ENCODE peak calls at places on chromosomes 6 and 20, in nine cellular contexts. P, V, H, E, R, F, Q, B and C are unnamed samples.

GRCh38 chr6:124926435-124926834 is 35.8 kb upstream of the RNF217 start:
- DNase-seq in P (no peak), V (no peak), H (no peak), E (no peak), R (no peak), F (no peak), Q (no peak), B (no peak), C (no peak)

GRCh38 chr6:13733178-13733851 is 21.7 kb upstream of the RANBP9 start:
- DNase-seq in P (no peak), V (no peak), H (peak), E (no peak), R (peak), F (no peak), Q (no peak), B (peak), C (no peak)

GRCh38 chr6:123604067-123604466 is 32.7 kb downstream of the TRDN start:
- DNase-seq in P (no peak), V (no peak), H (no peak), E (no peak), R (no peak), F (no peak), Q (no peak), B (no peak), C (no peak)

GRCh38 chr20:54985100-54985499 is 509.7 kb downstream of the DOK5 start:
- DNase-seq in P (no peak), V (no peak), H (no peak), E (no peak), R (no peak), F (no peak), Q (no peak), B (no peak), C (no peak)

GRCh38 chr6:90940812-90941481 is 354.1 kb upstream of the MAP3K7 start:
- DNase-seq in P (no peak), V (no peak), H (peak), E (peak), R (no peak), F (peak), Q (no peak), B (peak), C (peak)

GRCh38 chr6:160055813-160056212 is 65.8 kb upstream of the SLC22A1 start:
- DNase-seq in P (no peak), V (no peak), H (no peak), E (no peak), R (no peak), F (no peak), Q (no peak), B (peak), C (no peak)

GRCh38 chr6:104218132-104218531 is 641.6 kb downstream of the HACE1 start:
- DNase-seq in P (no peak), V (no peak), H (peak), E (no peak), R (no peak), F (no peak), Q (no peak), B (no peak), C (no peak)

GRCh38 chr6:128491041-128491642 is 29.3 kb downstream of the PTPRK start:
- DNase-seq in P (no peak), V (no peak), H (peak), E (no peak), R (no peak), F (no peak), Q (peak), B (no peak), C (no peak)

GRCh38 chr6:139536751-139537617 is 162.5 kb upstream of the CITED2 start:
- DNase-seq in P (no peak), V (no peak), H (no peak), E (no peak), R (peak), F (no peak), Q (peak), B (peak), C (no peak)

GRCh38 chr6:157935786-157936185 is 45.9 kb upstream of the SYNJ2 start:
- DNase-seq in P (no peak), V (no peak), H (no peak), E (no peak), R (no peak), F (no peak), Q (no peak), B (no peak), C (no peak)

DNA sequence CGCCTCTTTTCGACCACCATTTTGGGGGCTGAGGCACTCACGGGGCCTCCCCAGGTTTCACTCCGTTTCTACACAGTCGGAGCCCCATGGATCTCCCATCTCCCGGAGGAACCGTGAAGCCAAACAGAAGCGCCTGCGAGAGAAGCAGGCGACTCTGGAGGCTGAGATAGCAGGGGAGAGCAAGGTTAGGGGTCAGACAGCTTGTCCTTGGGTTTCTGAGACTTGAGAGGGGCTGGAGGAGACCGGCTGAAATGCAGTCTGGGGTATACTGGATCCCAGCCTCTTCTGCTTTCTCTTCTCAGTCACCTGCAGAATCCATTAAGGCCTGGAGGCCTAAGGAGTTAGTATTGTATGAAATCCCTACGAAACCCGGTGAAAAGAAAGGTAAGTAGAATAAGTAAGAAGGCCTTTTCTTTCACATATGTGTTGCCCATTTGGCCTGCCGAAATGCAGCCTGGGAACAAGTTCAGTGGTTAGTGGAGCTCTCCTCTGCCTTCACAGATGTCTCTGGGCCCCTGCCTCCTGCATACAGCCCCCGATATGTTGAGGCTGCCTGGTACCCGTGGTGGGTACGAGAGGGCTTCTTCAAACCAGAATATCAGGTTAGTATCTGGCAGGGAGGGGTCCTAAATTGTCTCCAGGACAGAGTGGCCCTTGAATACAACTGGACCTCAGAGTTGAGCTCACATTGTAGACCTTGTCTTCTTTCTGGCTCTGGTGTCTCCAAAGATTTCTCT is 984 bp downstream of the VARS2 start:
- DNase-seq in P (no peak), V (no peak), H (peak), E (peak), R (no peak), F (no peak), Q (no peak), B (peak), C (no peak)
- TF ChIP-seq CTCF in P (no peak), V (no peak), H (no peak), E (no peak), R (no peak), F (no peak), Q (no peak), B (no peak), C (no peak)

GRCh38 chr6:131694832-131695426 is 6.3 kb downstream of the OR2A4 start:
- DNase-seq in P (peak), V (no peak), H (peak), E (peak), R (peak), F (peak), Q (peak), B (peak), C (peak)
- TF ChIP-seq CTCF in P (peak), V (peak), H (peak), E (peak), R (no peak), F (peak), Q (peak), B (peak), C (peak)

DNA sequence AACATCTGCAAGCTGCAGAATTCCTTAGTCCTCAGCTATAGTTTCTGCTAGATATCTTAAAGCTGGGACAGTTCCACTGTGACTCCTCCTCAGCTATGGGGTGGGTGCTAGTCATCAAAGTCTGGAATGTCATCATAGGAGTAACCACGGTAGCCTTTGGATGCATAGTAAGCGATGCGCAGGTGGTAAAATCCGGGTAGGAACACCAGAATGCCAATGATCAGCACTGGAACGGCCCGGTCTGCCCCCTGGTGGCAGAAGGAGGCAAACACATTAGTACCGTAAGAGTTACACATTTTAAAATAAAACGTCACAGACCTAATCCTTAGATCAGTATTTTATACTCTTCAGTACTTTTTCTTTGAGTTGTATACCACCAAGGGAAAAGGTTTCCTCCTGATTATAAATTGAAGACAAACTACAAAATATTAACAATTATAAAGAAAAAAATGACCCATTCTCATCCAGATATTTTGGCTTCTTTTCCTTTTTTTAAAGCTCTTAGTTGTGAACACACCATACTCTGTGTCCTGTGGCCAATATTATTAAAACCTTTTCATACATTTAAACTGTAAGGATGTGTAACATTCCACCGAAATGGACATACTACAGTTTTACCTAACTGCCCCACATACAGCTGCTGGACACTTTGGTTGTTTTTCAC is 18.9 kb downstream of the PCNA start:
- DNase-seq in P (peak), V (peak), H (peak), E (peak), R (peak), F (peak), Q (peak), B (peak), C (peak)
- TF ChIP-seq CTCF in P (peak), V (peak), H (peak), E (peak), R (no peak), F (peak), Q (peak), B (peak), C (peak)

GRCh38 chr6:1672379-1672778 is 62.7 kb downstream of the FOXC1 start:
- DNase-seq in P (no peak), V (no peak), H (no peak), E (no peak), R (no peak), F (no peak), Q (no peak), B (no peak), C (no peak)

GRCh38 chr6:1667805-1668175 is 58.1 kb downstream of the FOXC1 start:
- DNase-seq in P (no peak), V (no peak), H (no peak), E (no peak), R (no peak), F (no peak), Q (no peak), B (no peak), C (no peak)

GRCh38 chr6:1669996-1670395 is 60.3 kb downstream of the FOXC1 start:
- DNase-seq in P (no peak), V (no peak), H (no peak), E (no peak), R (no peak), F (no peak), Q (no peak), B (no peak), C (no peak)

GRCh38 chr6:1667012-1667804 is 57.5 kb downstream of the FOXC1 start:
- DNase-seq in P (no peak), V (no peak), H (no peak), E (no peak), R (no peak), F (no peak), Q (no peak), B (peak), C (no peak)

DNA sequence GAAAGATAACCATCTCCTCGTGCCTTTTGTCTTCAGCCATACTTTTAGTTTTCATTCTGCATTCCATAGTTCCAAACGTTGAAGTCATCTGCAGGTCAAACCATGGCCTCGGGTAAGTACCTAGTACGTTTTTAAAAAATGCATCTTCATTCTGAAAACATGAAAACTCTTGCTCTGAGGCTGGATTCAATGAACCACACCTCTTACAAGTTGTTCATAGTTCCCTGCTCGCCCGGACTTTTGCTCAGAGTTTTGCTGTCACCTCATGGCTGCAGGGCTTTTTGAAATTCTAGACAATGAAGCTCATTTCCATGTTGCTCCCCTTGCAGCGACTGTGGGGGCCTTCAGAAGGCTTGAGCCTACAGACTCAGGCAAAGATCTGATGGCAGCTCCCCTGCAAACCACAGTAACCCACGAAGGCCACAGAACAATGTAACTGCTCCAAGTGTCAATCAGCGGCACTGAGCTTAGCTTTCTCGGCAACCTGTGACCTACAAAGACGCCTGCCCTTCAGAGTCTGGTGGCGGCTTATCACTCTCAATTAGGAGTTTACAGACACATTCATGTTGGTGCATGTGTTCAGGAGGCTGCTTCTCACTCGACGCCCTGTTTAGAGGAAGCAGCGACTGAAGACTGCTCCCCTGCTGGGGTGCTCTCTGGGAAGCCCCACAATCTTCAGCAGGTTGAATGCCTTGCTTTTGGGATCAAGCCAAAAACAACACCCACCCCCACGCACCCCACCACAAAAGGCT is 61.2 kb downstream of the FOXC1 start:
- DNase-seq in P (no peak), V (no peak), H (peak), E (no peak), R (no peak), F (no peak), Q (no peak), B (no peak), C (no peak)
- TF ChIP-seq CTCF in P (no peak), V (no peak), H (no peak), E (no peak), R (no peak), F (no peak), Q (no peak), B (no peak), C (no peak)

GRCh38 chr6:38739532-38739931 is 24.4 kb downstream of the DNAH8 start:
- DNase-seq in P (no peak), V (no peak), H (no peak), E (no peak), R (no peak), F (no peak), Q (no peak), B (no peak), C (no peak)
- TF ChIP-seq CTCF in P (peak), V (peak), H (no peak), E (peak), R (no peak), F (no peak), Q (no peak), B (no peak), C (no peak)

DNA sequence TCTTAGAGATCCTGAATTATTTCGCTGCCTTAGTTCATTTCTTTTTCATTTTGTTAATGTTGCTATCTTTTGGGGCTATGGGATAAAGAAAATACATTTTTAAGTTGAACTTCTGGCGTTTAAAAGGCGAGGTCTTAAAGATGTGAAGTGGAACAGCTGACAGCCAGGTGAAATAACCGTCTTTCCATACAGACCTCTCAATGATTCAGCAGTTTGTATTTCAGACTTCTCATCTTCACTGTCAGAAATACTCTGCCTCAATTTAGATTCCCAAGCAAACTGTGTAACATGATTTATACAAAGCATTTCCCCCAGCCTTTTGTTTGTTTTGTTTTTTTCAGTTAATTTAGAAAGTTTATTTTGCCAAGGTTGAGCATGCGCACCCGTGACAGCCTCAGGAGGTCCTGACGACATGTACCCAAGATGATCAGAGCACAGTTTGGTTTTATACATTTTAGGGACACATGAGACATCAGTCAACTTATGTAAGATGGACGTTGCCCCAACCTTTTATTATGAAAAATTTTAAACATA is 40.0 kb downstream of the SLC9A8 start:
- DNase-seq in P (peak), V (no peak), H (no peak), E (no peak), R (no peak), F (no peak), Q (no peak), B (no peak), C (no peak)
- TF ChIP-seq CTCF in P (no peak), V (no peak), H (no peak), E (no peak), R (no peak), F (no peak), Q (no peak), B (no peak), C (no peak)

DNA sequence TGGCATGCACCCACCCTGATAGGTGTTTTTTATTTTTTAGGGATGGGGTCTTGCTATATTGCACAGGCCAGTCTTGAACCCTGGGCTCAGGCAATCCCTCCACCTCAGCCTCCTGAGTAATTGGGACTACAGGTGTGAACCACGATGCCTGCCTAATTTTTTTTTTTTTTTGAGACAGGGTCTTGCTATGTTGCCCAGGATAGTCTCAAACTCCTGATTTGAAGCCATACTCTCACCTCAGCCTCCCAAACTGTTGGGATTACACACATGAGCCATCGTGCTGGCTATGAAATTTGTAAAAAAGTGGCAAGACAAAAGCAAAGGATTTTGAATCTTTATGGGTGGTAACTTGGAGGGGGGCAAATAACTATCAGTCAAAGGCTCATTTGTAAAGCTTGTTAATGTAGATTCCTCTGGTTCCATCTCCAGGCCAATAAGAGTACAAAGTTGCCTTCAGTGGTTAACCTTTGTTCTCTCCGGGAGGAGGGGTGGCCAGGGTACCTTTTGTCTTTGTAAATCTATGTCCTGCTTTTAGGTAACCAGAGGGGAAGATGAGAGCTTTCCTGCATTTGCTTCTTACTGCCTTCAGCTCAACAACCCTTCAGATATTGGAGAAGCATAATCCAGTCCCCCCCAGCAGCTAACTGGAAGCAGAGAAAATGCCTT is 372.0 kb upstream of the JARID2 start:
- DNase-seq in P (no peak), V (no peak), H (no peak), E (no peak), R (no peak), F (no peak), Q (no peak), B (no peak), C (no peak)
- TF ChIP-seq CTCF in P (no peak), V (no peak), H (no peak), E (no peak), R (no peak), F (no peak), Q (no peak), B (no peak), C (no peak)

DNA sequence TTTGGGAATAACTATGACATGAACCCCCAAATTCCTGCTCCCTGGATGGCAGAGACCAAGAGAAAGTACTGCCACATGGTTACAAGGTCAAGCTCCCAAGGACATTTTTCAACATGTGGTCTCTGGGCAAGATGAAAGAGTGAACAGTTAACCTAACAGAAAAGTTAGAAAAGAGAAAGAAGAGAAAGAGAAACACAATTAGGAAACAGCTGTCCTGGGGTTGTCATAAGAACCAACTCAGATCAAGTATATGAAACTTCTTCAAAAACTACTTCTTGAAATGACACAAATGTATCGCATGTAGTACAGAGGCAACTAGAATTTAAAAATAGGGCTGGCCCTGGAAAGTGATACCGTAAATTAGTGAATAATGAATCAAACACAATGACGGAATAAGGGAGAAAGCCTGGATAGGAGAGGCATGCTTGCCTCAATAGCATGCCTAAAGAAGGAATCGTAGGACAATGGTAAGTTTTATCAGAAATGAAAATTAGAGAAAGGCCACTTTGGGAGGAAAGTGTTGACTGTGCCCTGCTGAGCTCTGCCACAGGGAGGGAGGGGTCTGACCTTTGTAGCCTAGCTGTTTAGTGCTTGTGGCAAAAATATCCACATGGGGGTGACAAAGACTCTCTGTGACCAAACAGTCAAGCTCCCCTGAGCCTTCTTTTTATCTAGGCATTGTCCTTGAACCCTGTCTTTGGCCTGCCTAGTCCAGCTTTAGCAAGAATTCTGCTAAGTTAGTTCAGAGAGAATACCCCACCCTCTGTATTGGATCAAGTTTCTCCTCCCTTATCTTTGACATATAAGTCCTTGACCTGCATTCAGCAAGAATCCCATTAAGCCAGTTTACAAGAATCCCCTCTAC is 4.3 kb upstream of the DCBLD1 start:
- DNase-seq in P (peak), V (no peak), H (peak), E (peak), R (no peak), F (peak), Q (no peak), B (peak), C (peak)
- TF ChIP-seq CTCF in P (peak), V (no peak), H (no peak), E (no peak), R (no peak), F (peak), Q (no peak), B (no peak), C (peak)

GRCh38 chr6:49423817-49424216 is 39.2 kb downstream of the MMUT start:
- DNase-seq in P (no peak), V (no peak), H (peak), E (no peak), R (no peak), F (no peak), Q (no peak), B (peak), C (no peak)
- TF ChIP-seq CTCF in P (peak), V (no peak), H (no peak), E (no peak), R (no peak), F (no peak), Q (no peak), B (no peak), C (no peak)